ENCODE peak calls at places on chromosome 15, in eight cellular contexts. O, A, U, S, C, P, Z and M are unnamed samples.
A peak's percentile ranks its signal among the peaks of the same experiment; 100 is the strongest.

GRCh38 chr15:62777657-62778056 is 264.9 kb upstream of the TPM1 start:
- DNase-seq in O (no peak), A (peak; percentile 75), U (no peak), S (no peak), C (no peak), P (no peak), Z (no peak), M (no peak)

GRCh38 chr15:28456476-28457395 is 76.0 kb downstream of the GOLGA8G start:
- DNase-seq in O (peak; percentile 79), A (no peak), U (no peak), S (peak; percentile 56), C (no peak), P (peak; percentile 53), Z (peak; percentile 5), M (no peak)

GRCh38 chr15:25810631-25811077 is 52.5 kb downstream of the ATP10A start:
- DNase-seq in O (peak; percentile 12), A (peak; percentile 70), U (no peak), S (no peak), C (peak; percentile 35), P (no peak), Z (no peak), M (no peak)

GRCh38 chr15:42549052-42549491 is 434 bp downstream of the HAUS2 start:
- DNase-seq in O (no peak), A (peak; percentile 27), U (peak; percentile 35), S (no peak), C (peak; percentile 33), P (no peak), Z (no peak), M (no peak)

GRCh38 chr15:78930577-78931388 is 14.1 kb downstream of the CTSH start:
- DNase-seq in O (peak; percentile 76), A (peak; percentile 97), U (peak; percentile 64), S (no peak), C (no peak), P (peak; percentile 59), Z (peak; percentile 90), M (no peak)

GRCh38 chr15:89442671-89443307 is 53.6 kb downstream of the RHCG start:
- DNase-seq in O (no peak), A (no peak), U (no peak), S (no peak), C (peak; percentile 73), P (peak; percentile 61), Z (peak; percentile 32), M (no peak)

GRCh38 chr15:78369161-78369560 is 29.0 kb downstream of the CRABP1 start:
- DNase-seq in O (no peak), A (no peak), U (no peak), S (no peak), C (no peak), P (no peak), Z (no peak), M (peak; percentile 17)

GRCh38 chr15:65645392-65645791 is 23.7 kb downstream of the SLC24A1 start:
- DNase-seq in O (no peak), A (no peak), U (no peak), S (no peak), C (no peak), P (no peak), Z (no peak), M (no peak)

GRCh38 chr15:101180620-101181307 is 71.1 kb downstream of the CHSY1 start:
- DNase-seq in O (no peak), A (no peak), U (no peak), S (no peak), C (no peak), P (no peak), Z (no peak), M (no peak)

GRCh38 chr15:66779331-66780009 is 77.4 kb downstream of the SMAD6 start:
- DNase-seq in O (peak; percentile 51), A (peak; percentile 31), U (no peak), S (no peak), C (no peak), P (no peak), Z (no peak), M (no peak)

GRCh38 chr15:63870403-63871209 is 36.9 kb upstream of the HERC1 start:
- DNase-seq in O (no peak), A (peak; percentile 82), U (no peak), S (no peak), C (no peak), P (peak; percentile 70), Z (peak; percentile 68), M (no peak)

GRCh38 chr15:34795267-34796081 is at the start of gene ACTC1:
- DNase-seq in O (peak; percentile 93), A (peak; percentile 67), U (no peak), S (peak; percentile 42), C (peak; percentile 14), P (peak; percentile 74), Z (peak; percentile 52), M (peak; percentile 32)

GRCh38 chr15:50544368-50544767 is 2.1 kb downstream of the USP50 start:
- DNase-seq in O (no peak), A (no peak), U (no peak), S (no peak), C (no peak), P (no peak), Z (no peak), M (no peak)

GRCh38 chr15:100878601-100879000 is 1.0 kb upstream of the ALDH1A3 start:
- DNase-seq in O (no peak), A (no peak), U (no peak), S (no peak), C (no peak), P (no peak), Z (no peak), M (no peak)

GRCh38 chr15:60095711-60096110 is 91.6 kb downstream of the FOXB1 start:
- DNase-seq in O (no peak), A (peak; percentile 66), U (no peak), S (no peak), C (no peak), P (no peak), Z (peak; percentile 30), M (no peak)